ENCODE peak calls at places on chromosomes 13 and 19, in five cellular contexts. E, N, S, A and U are unnamed samples.

GRCh38 chr13:30340367-30341184 is 33.2 kb upstream of the KATNAL1 start:
- DNase-seq in A (no peak), E (no peak), S (peak), N (no peak), U (peak)

GRCh38 chr13:93862259-93862658 is 617.2 kb downstream of the DCT start:
- DNase-seq in A (no peak), S (no peak), E (no peak), N (no peak), U (no peak)

GRCh38 chr13:109704771-109705628 is 81.4 kb downstream of the IRS2 start:
- DNase-seq in A (no peak), S (peak), N (no peak), E (no peak), U (no peak)

GRCh38 chr13:23852351-23852750 is 36.8 kb downstream of the MIPEP start:
- DNase-seq in N (no peak), S (no peak), A (no peak), E (no peak), U (no peak)

GRCh38 chr19:55400281-55401087 is 7.1 kb downstream of the UBE2S start:
- DNase-seq in A (no peak), N (no peak), E (no peak), S (no peak), U (no peak)

GRCh38 chr13:79458436-79458835 is 22.5 kb upstream of the NDFIP2 start:
- DNase-seq in S (no peak), N (no peak), E (no peak), A (no peak), U (no peak)

GRCh38 chr19:10183926-10184325 is 10.8 kb downstream of the DNMT1 start:
- DNase-seq in S (no peak), A (no peak), N (no peak), E (no peak), U (no peak)

GRCh38 chr13:100063906-100064305 is 25.0 kb upstream of the PCCA start:
- DNase-seq in A (no peak), N (no peak), S (no peak), E (no peak), U (no peak)

GRCh38 chr19:11342429-11342828 is 3.0 kb upstream of the RAB3D start:
- DNase-seq in E (no peak), S (no peak), N (no peak), A (no peak), U (no peak)

GRCh38 chr13:49733181-49733951 is 42.1 kb upstream of the EBPL start:
- DNase-seq in S (no peak), E (no peak), N (no peak), A (no peak), U (no peak)

GRCh38 chr19:41203371-41203770 is 10.4 kb downstream of the CYP2S1 start:
- DNase-seq in E (no peak), S (no peak), N (no peak), A (no peak), U (no peak)

GRCh38 chr13:114321256-114321655 is 7.0 kb downstream of the CHAMP1 start:
- DNase-seq in E (no peak), S (no peak), N (no peak), A (no peak), U (no peak)

GRCh38 chr19:16351133-16351809 is 26.6 kb downstream of the KLF2 start:
- DNase-seq in E (no peak), S (no peak), N (no peak), A (no peak), U (no peak)

GRCh38 chr19:36420961-36421748 is 2.7 kb upstream of the ZFP82 start:
- DNase-seq in S (peak), E (no peak), N (no peak), A (no peak), U (no peak)

GRCh38 chr19:6378036-6378435 is 2.3 kb upstream of the PSPN start:
- DNase-seq in N (no peak), S (no peak), A (no peak), E (no peak), U (no peak)

GRCh38 chr19:413756-414420 is 4.9 kb upstream of the C2CD4C start:
- DNase-seq in E (no peak), S (no peak), N (no peak), A (no peak), U (no peak)

GRCh38 chr13:44306401-44307192 is 67.0 kb upstream of the SERP2 start:
- DNase-seq in N (no peak), E (peak), A (no peak), S (peak), U (peak)